ENCODE peak calls at places on chromosomes 13 and 19, in five cellular contexts. A, O, H, X and S are unnamed samples. For H3K36me3 and H3K4me1, the result is how much of the 10 kb centered on the place peaks cover.

GRCh38 chr19:56245062-56245740 is 27.3 kb upstream of the EDDM13 start:
- DNase-seq in O (no peak), A (no peak), H (no peak), X (no peak), S (no peak)

GRCh38 chr19:7817801-7818200 is 12.2 kb upstream of the EVI5L start:
- DNase-seq in A (no peak), H (no peak), O (no peak), X (no peak), S (no peak)

GRCh38 chr19:43754312-43754561 is 525 bp downstream of the SMG9 start:
- DNase-seq in A (no peak), O (no peak), H (no peak), X (no peak), S (no peak)

GRCh38 chr19:46970815-46971214 is 48.8 kb upstream of the NPAS1 start:
- DNase-seq in X (no peak), A (no peak), H (no peak), O (no peak), S (no peak)

GRCh38 chr13:97460853-97461252 is 26.9 kb downstream of the RAP2A start:
- DNase-seq in X (no peak), A (no peak), O (no peak), H (no peak), S (no peak)

GRCh38 chr13:42041684-42042035 is 6.8 kb upstream of the DGKH start:
- DNase-seq in O (no peak), X (peak), A (no peak), H (no peak), S (peak)

GRCh38 chr19:19538077-19538764 is at the start of gene CILP2:
- DNase-seq in O (peak), A (no peak), H (no peak), X (peak), S (no peak)

GRCh38 chr13:89401209-89401810 is 1730.1 kb downstream of the SLITRK5 start:
- DNase-seq in H (peak), O (no peak), A (no peak), X (peak), S (no peak)

GRCh38 chr19:54154603-54155345 is 4.7 kb downstream of the LENG1 start:
- DNase-seq in X (no peak), A (no peak), O (peak), H (no peak), S (no peak)

GRCh38 chr13:34156841-34157365 is 339.0 kb downstream of the RFC3 start:
- DNase-seq in A (peak), X (no peak), O (no peak), H (peak), S (peak)

DNA sequence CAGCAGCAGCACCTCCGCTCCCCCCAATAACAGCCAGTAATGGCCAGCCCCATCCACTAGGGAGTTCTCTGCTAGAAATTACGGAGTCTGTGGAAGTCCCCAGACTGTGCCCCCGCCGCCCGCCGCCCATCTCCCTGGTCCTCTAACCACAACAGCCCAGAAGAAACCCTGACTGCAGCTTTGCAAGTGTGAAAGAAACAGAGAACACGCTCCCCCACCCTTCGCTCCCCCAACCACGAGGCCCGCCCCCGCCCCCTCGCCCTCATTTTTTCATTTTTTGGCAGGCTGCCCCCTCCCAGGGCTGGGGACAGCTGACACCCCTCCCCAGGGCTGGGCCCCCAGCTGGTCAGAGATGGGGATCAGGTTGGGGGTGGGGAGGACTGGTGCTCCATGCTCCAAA is 29.6 kb upstream of the ASF1B start:
- DNase-seq in H (no peak), A (no peak), O (no peak), X (no peak), S (no peak)
- H3K4me3 ChIP-seq in H (no peak), A (no peak), O (peak), X (no peak), S (no peak)

DNA sequence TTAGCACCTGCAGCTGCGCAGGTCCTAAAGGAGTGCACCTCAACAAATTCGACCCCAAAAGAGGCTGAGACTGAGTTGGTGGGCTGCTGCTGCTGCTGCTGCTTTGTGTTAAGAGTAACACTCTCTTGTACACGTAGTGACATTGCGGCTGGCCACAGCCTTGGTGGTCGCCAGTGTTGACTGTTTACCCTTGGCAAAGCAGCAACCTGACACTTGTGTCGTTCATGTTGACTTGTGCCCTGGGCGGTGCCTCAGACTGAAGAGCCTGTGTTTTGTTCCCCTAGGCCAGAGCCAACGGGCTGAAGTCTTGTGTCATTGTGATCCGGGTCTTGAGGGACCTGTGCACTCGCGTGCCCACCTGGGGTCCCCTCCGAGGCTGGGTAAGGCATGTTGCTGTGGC is 22.4 kb upstream of the QTRT1 start:
- DNase-seq in O (no peak), X (no peak), A (no peak), H (no peak), S (no peak)
- H3K36me3 ChIP-seq in O (half or more), X (half or more), A (under half), H (under half), S (half or more)

DNA sequence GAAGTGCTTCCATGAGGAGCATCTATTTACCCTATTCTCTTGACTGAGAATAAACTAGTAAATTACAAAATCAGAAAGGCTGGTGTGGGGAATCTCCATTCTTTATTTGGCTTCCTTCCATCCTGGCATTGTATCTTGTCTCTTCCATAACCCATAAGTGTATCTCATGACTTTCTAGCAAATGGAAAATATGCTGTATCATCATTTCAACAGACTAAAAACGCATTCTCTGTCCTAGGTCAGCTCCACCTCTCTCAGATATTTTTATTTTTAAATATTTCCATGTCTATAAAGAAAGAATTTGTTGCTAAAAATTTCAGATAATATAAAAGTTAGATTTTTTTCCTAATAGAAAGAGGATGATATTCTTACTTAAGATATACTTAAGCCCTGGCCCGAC is 154.2 kb upstream of the MYO16 start:
- DNase-seq in H (no peak), X (no peak), O (no peak), A (no peak), S (no peak)
- H3K4me1 ChIP-seq in H (under half), X (under half), O (under half), A (under half), S (under half)

GRCh38 chr13:27375686-27376326 is 48.6 kb upstream of the GTF3A start:
- DNase-seq in H (peak), X (peak), O (peak), A (no peak), S (peak)

GRCh38 chr13:27374126-27374613 is 50.2 kb upstream of the GTF3A start:
- DNase-seq in O (no peak), H (no peak), A (no peak), X (no peak), S (peak)

GRCh38 chr13:27372896-27373295 is 51.5 kb upstream of the GTF3A start:
- DNase-seq in A (no peak), O (no peak), X (peak), H (no peak), S (peak)

GRCh38 chr13:27371932-27372331 is 52.5 kb upstream of the GTF3A start:
- DNase-seq in H (no peak), X (no peak), O (no peak), A (no peak), S (no peak)

GRCh38 chr13:27374650-27375049 is 49.8 kb upstream of the GTF3A start:
- DNase-seq in O (peak), H (peak), X (peak), A (no peak), S (peak)
- H3K4me3 ChIP-seq in O (no peak), H (no peak), X (no peak), A (no peak), S (no peak)